ENCODE peak calls at places on chromosomes 11 and 22, in four cellular contexts. R is left ventricle myocardium inferior, F is A549, Y is lower lobe of right lung. B is an unnamed sample.
A peak's percentile ranks its signal among the peaks of the same experiment; 100 is the strongest.

GRCh38 chr11:78132475-78132874 is 7.0 kb downstream of the ALG8 start:
- DNase-seq in R (no peak), F (no peak), Y (no peak), B (no peak)

GRCh38 chr11:32304521-32304920 is 130.8 kb downstream of the WT1 start:
- DNase-seq in R (no peak), F (no peak), Y (no peak), B (no peak)

GRCh38 chr11:68847395-68847794 is 5.7 kb upstream of the CPT1A start:
- DNase-seq in R (no peak), F (no peak), Y (no peak), B (no peak)

GRCh38 chr22:50153756-50154140 is 16.8 kb upstream of the PANX2 start:
- DNase-seq in R (no peak), F (no peak), Y (no peak), B (no peak)

GRCh38 chr11:111729441-111729840 is 36.7 kb downstream of the PPP2R1B start:
- DNase-seq in R (no peak), F (no peak), Y (no peak), B (no peak)

GRCh38 chr22:38350444-38351359 is 33.5 kb upstream of the CSNK1E start:
- DNase-seq in R (no peak), F (no peak), Y (no peak), B (no peak)

GRCh38 chr11:72144807-72145565 is 9.5 kb downstream of the FOLR3 start:
- DNase-seq in R (no peak), F (peak; percentile 48), Y (no peak), B (no peak)

GRCh38 chr11:42025404-42025803 is 566.0 kb upstream of the LRRC4C start:
- DNase-seq in R (no peak), F (no peak), Y (no peak), B (no peak)

GRCh38 chr11:107669156-107669740 is 42.6 kb downstream of the SLN start:
- DNase-seq in R (no peak), F (no peak), Y (no peak), B (no peak)

GRCh38 chr22:25348391-25348790 is 129.0 kb downstream of the CRYBB2 start:
- DNase-seq in R (no peak), F (no peak), Y (no peak), B (no peak)

GRCh38 chr11:2376751-2377451 is at the start of gene CD81:
- DNase-seq in R (no peak), F (peak; percentile 41), Y (peak; percentile 65), B (peak; percentile 71)

GRCh38 chr11:43138621-43139140 is 173.1 kb upstream of the API5 start:
- DNase-seq in R (no peak), F (no peak), Y (no peak), B (no peak)

GRCh38 chr22:43110927-43111623 is 525 bp downstream of the BIK start:
- DNase-seq in R (no peak), F (no peak), Y (peak; percentile 75), B (peak; percentile 39)

GRCh38 chr11:123300874-123301695 is 106.0 kb upstream of the CLMP start:
- DNase-seq in R (no peak), F (peak; percentile 13), Y (no peak), B (no peak)

GRCh38 chr11:63589000-63589399 is 25.2 kb downstream of the PLAAT3 start:
- DNase-seq in R (no peak), F (no peak), Y (no peak), B (no peak)

GRCh38 chr11:1310315-1310687 is 869 bp upstream of the TOLLIP start:
- DNase-seq in R (no peak), F (no peak), Y (no peak), B (no peak)

GRCh38 chr22:20604776-20605221 is 97.4 kb downstream of the MED15 start:
- DNase-seq in R (no peak), F (no peak), Y (no peak), B (no peak)

GRCh38 chr11:95547186-95547585 is 242.4 kb downstream of the FAM76B start:
- DNase-seq in R (no peak), F (no peak), Y (no peak), B (no peak)

GRCh38 chr11:10490032-10490397 is 35.0 kb downstream of the AMPD3 start:
- DNase-seq in R (no peak), F (no peak), Y (no peak), B (peak; percentile 37)

GRCh38 chr11:119362741-119363080 is 16.2 kb upstream of the MFRP start:
- DNase-seq in R (no peak), F (no peak), Y (no peak), B (no peak)

GRCh38 chr11:119363081-119363861 is 16.8 kb upstream of the MFRP start:
- DNase-seq in R (no peak), F (no peak), Y (no peak), B (peak; percentile 76)

GRCh38 chr11:119365071-119365591 is 16.4 kb downstream of the USP2 start:
- DNase-seq in R (no peak), F (no peak), Y (no peak), B (no peak)

GRCh38 chr11:119361961-119362725 is 15.6 kb upstream of the MFRP start:
- DNase-seq in R (no peak), F (no peak), Y (no peak), B (peak; percentile 41)

GRCh38 chr11:119363874-119364590 is 17.5 kb downstream of the USP2 start:
- DNase-seq in R (peak; percentile 68), F (no peak), Y (peak; percentile 70), B (peak; percentile 84)
- H3K27ac ChIP-seq in R (peak overlapping the region; percentile 95), F (peak overlapping the region; percentile 91), Y (no peak overlapping the region), B (peak overlapping the region; percentile 81)

GRCh38 chr11:86906198-86906597 is 49.0 kb downstream of the FZD4 start:
- DNase-seq in R (no peak), F (no peak), Y (no peak), B (no peak)
- H3K4me3 ChIP-seq in R (no peak overlapping the region), F (no peak overlapping the region), Y (no peak overlapping the region), B (no peak overlapping the region)

GRCh38 chr22:46416537-46417267 is 81.2 kb downstream of the TRMU start:
- DNase-seq in R (no peak), F (no peak), Y (no peak), B (no peak)
- H3K9me3 ChIP-seq in R (no peaks in the 10 kb centered on the region), F (no peaks in the 10 kb centered on the region), Y (no peaks in the 10 kb centered on the region), B (no peaks in the 10 kb centered on the region)

DNA sequence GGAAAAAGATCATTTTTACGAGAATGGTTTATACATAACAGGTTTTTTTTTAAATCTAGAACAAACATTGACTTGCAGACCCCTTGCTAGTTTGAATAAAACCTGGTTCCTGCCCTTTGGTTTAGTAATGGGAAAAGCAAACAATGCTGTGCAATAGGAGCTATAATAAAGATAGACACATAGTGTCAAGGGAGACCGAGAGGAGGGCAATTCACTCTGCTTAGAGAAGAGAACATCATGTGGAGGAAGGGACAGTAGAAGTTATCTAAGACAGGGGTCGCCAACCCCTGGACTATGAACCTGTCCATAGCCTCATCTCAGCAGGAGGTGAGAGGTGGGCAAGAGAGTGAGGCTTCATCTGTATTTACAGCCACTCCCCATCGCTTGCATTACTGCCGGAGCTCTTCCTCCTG is 7.0 kb upstream of the RDX start:
- DNase-seq in R (no peak), F (no peak), Y (no peak), B (no peak)
- H3K27ac ChIP-seq in R (no peak overlapping the region), F (peak overlapping the region; percentile 85), Y (no peak overlapping the region), B (no peak overlapping the region)